ENCODE peak calls at places on chromosome 11, in seven cellular contexts. E, F, K, B, N, I and Y are unnamed samples.

GRCh38 chr11:121159721-121160120 is 58.7 kb downstream of the TECTA start:
- DNase-seq in E (no peak), F (no peak), K (no peak), B (no peak), N (no peak), I (no peak), Y (no peak)

GRCh38 chr11:113417428-113417827 is 29.8 kb downstream of the ANKK1 start:
- DNase-seq in E (no peak), F (no peak), K (no peak), B (no peak), N (no peak), I (no peak), Y (no peak)

GRCh38 chr11:61706452-61707400 is 26.5 kb downstream of the DAGLA start:
- DNase-seq in E (no peak), F (no peak), K (no peak), B (no peak), N (no peak), I (no peak), Y (no peak)

GRCh38 chr11:2296913-2297622 is 4.7 kb downstream of the C11orf21 start:
- DNase-seq in E (no peak), F (no peak), K (no peak), B (peak; percentile 61), N (no peak), I (no peak), Y (no peak)

GRCh38 chr11:80239217-80239616 is 798.4 kb upstream of the TENM4 start:
- DNase-seq in E (no peak), F (no peak), K (no peak), B (no peak), N (no peak), I (no peak), Y (no peak)

GRCh38 chr11:17012712-17013547 is 1.3 kb downstream of the PLEKHA7 start:
- DNase-seq in E (no peak), F (no peak), K (peak; percentile 24), B (no peak), N (no peak), I (no peak), Y (no peak)

GRCh38 chr11:73872746-73873412 is 3.8 kb downstream of the COA4 start:
- DNase-seq in E (no peak), F (no peak), K (no peak), B (no peak), N (no peak), I (no peak), Y (no peak)

GRCh38 chr11:58980159-58980843 is 41.0 kb downstream of the GLYATL1 start:
- DNase-seq in E (no peak), F (no peak), K (no peak), B (no peak), N (no peak), I (no peak), Y (no peak)